ENCODE peak calls at places on chromosomes 2 and 18, in seven cellular contexts. D, G, M, F, E, L and V are unnamed samples.

GRCh38 chr2:40666438-40666837 is 214.5 kb upstream of the SLC8A1 start:
- DNase-seq in L (no peak), D (no peak), E (no peak), F (no peak), M (peak), G (no peak), V (no peak)

GRCh38 chr2:109196081-109196875 is 67.3 kb downstream of the SH3RF3 start:
- DNase-seq in E (no peak), G (no peak), F (no peak), L (no peak), D (no peak), M (no peak), V (no peak)

GRCh38 chr18:43620936-43621335 is 343.6 kb upstream of the SYT4 start:
- DNase-seq in F (no peak), E (no peak), G (no peak), D (peak), L (no peak), M (no peak), V (no peak)

GRCh38 chr18:2843161-2843560 is 3.6 kb upstream of the EMILIN2 start:
- DNase-seq in D (no peak), E (no peak), F (no peak), L (no peak), M (no peak), G (no peak), V (peak)

GRCh38 chr2:129201636-129202035 is 777.8 kb upstream of the RAB6C start:
- DNase-seq in G (no peak), D (no peak), F (no peak), M (no peak), E (no peak), L (no peak), V (no peak)

GRCh38 chr18:47815486-47816270 is 114.8 kb downstream of the SMAD2 start:
- DNase-seq in M (no peak), E (no peak), D (peak), G (no peak), F (no peak), L (no peak), V (no peak)

GRCh38 chr2:238967031-238967977 is 119.4 kb downstream of the TWIST2 start:
- DNase-seq in L (no peak), F (no peak), E (peak), G (no peak), D (no peak), M (no peak), V (no peak)

GRCh38 chr18:44637210-44638051 is 43.3 kb upstream of the SETBP1 start:
- DNase-seq in D (peak), M (peak), L (no peak), F (no peak), G (no peak), E (no peak), V (no peak)

GRCh38 chr2:144452169-144453038 is 67.5 kb downstream of the ZEB2 start:
- DNase-seq in D (peak), G (no peak), M (no peak), F (no peak), L (no peak), E (no peak), V (no peak)

GRCh38 chr2:61715501-61715900 is 138.4 kb downstream of the FAM161A start:
- DNase-seq in D (no peak), M (no peak), E (no peak), F (no peak), L (no peak), G (no peak), V (no peak)

GRCh38 chr2:150856596-150857281 is 369.3 kb upstream of the RND3 start:
- DNase-seq in L (no peak), E (no peak), G (no peak), F (no peak), D (no peak), M (no peak), V (no peak)

GRCh38 chr18:4181882-4182568 is 273.1 kb downstream of the DLGAP1 start:
- DNase-seq in M (no peak), E (no peak), G (no peak), L (no peak), D (no peak), F (no peak), V (no peak)

GRCh38 chr2:165593081-165593480 is 123.6 kb downstream of the CSRNP3 start:
- DNase-seq in L (no peak), F (no peak), M (peak), D (no peak), G (no peak), E (no peak), V (no peak)

GRCh38 chr2:86234573-86235131 is 35.4 kb downstream of the MRPL35 start:
- DNase-seq in L (no peak), F (no peak), D (no peak), E (no peak), M (no peak), G (no peak), V (no peak)

GRCh38 chr2:37143986-37144385 is 12.8 kb downstream of the EIF2AK2 start:
- DNase-seq in G (no peak), D (peak), E (no peak), F (no peak), M (no peak), L (no peak), V (no peak)

GRCh38 chr2:234674781-234675201 is 177.9 kb upstream of the ARL4C start:
- DNase-seq in E (no peak), M (peak), G (no peak), D (peak), L (no peak), F (no peak), V (no peak)

GRCh38 chr18:25896178-25896780 is 194.1 kb downstream of the SS18 start:
- DNase-seq in M (no peak), L (peak), G (no peak), D (peak), F (no peak), E (no peak), V (no peak)

GRCh38 chr2:105237045-105237765 is 4.3 kb upstream of the GPR45 start:
- DNase-seq in M (no peak), G (no peak), F (no peak), D (no peak), L (no peak), E (no peak), V (no peak)

GRCh38 chr18:3585656-3586509 is 135.9 kb downstream of the TGIF1 start:
- DNase-seq in D (peak), F (peak), L (peak), G (peak), E (peak), M (no peak), V (peak)

GRCh38 chr2:26640781-26641564 is at the start of gene CIB4:
- DNase-seq in D (peak), M (no peak), L (no peak), F (no peak), G (no peak), E (peak), V (no peak)

GRCh38 chr2:31893093-31893492 is 117.7 kb downstream of the MEMO1 start:
- DNase-seq in M (no peak), E (no peak), L (no peak), D (no peak), G (no peak), F (no peak), V (no peak)

GRCh38 chr18:41870817-41871216 is 84.2 kb upstream of the PIK3C3 start:
- DNase-seq in L (no peak), F (no peak), G (no peak), D (peak), M (no peak), E (no peak), V (no peak)

GRCh38 chr2:237235383-237236095 is 149.8 kb downstream of the COPS8 start:
- DNase-seq in E (no peak), D (peak), L (no peak), M (no peak), G (no peak), F (no peak), V (no peak)

GRCh38 chr2:76446872-76447271 is 736.2 kb upstream of the GCFC2 start:
- DNase-seq in D (no peak), F (no peak), M (no peak), E (no peak), G (no peak), L (no peak), V (no peak)

GRCh38 chr18:77077836-77078456 is 54.6 kb downstream of the MBP start:
- DNase-seq in F (no peak), D (no peak), M (no peak), E (no peak), G (no peak), L (no peak), V (no peak)

GRCh38 chr2:39156107-39156506 is 35.3 kb upstream of the SOS1 start:
- DNase-seq in F (no peak), G (no peak), D (no peak), M (peak), L (no peak), E (no peak), V (no peak)

GRCh38 chr18:48727685-48728084 is 188.9 kb downstream of the CTIF start:
- DNase-seq in F (no peak), G (no peak), M (peak), D (peak), E (no peak), L (no peak), V (no peak)

GRCh38 chr18:58321986-58322385 is 278.0 kb downstream of the NEDD4L start:
- DNase-seq in F (no peak), D (peak), L (peak), G (peak), E (no peak), M (peak), V (peak)

GRCh38 chr2:178949584-178949983 is 100.4 kb downstream of the CCDC141 start:
- DNase-seq in E (no peak), G (no peak), M (no peak), L (no peak), F (no peak), D (no peak), V (no peak)